ENCODE peak calls at places on chromosomes 1 and 21, in six cellular contexts. K is MCF 10A, G is glutamatergic neuron, H is nephron progenitor cell, Z is brain microvascular endothelial cell, U is K562. R is an unnamed sample.

GRCh38 chr1:23013657-23014056 is 2.0 kb downstream of the TEX46 start:
- DNase-seq in H (peak), Z (no peak), K (peak), U (no peak), G (peak), R (no peak)

GRCh38 chr1:217525773-217526490 is 105.0 kb downstream of the GPATCH2 start:
- DNase-seq in G (no peak), U (no peak), Z (no peak), K (peak), H (no peak), R (peak)

GRCh38 chr1:229640455-229640854 is 14.4 kb downstream of the URB2 start:
- DNase-seq in U (no peak), H (no peak), Z (no peak), G (no peak), K (no peak), R (no peak)

GRCh38 chr1:175016073-175016722 is 7.0 kb downstream of the MRPS14 start:
- DNase-seq in H (no peak), G (no peak), K (no peak), Z (peak), U (no peak), R (peak)

GRCh38 chr1:41541592-41541952 is 57.1 kb upstream of the EDN2 start:
- DNase-seq in K (no peak), H (no peak), G (no peak), U (no peak), Z (no peak), R (no peak)

GRCh38 chr1:166166701-166167394 is at the start of gene FAM78B:
- DNase-seq in K (peak), Z (no peak), G (peak), H (peak), U (peak), R (no peak)

GRCh38 chr1:98322966-98323365 is 338.6 kb upstream of the SNX7 start:
- DNase-seq in K (no peak), H (no peak), Z (no peak), U (no peak), G (no peak), R (peak)

GRCh38 chr21:44939532-44940115 is at the start of gene SLX9:
- DNase-seq in U (peak), Z (no peak), G (peak), K (peak), H (peak), R (peak)

GRCh38 chr1:115402753-115403184 is 64.7 kb upstream of the NGF start:
- DNase-seq in H (no peak), K (no peak), G (no peak), Z (peak), U (no peak), R (no peak)

GRCh38 chr21:9772348-9772672 is 749.1 kb upstream of the TPTE start:
- DNase-seq in Z (no peak), H (no peak), G (no peak), K (no peak), U (no peak), R (no peak)

GRCh38 chr1:38625939-38626338 is 233.6 kb downstream of the RRAGC start:
- DNase-seq in U (no peak), Z (no peak), G (no peak), K (no peak), H (no peak), R (no peak)

GRCh38 chr1:8545078-8545477 is 227.2 kb downstream of the SLC45A1 start:
- DNase-seq in U (no peak), G (no peak), H (no peak), Z (no peak), K (peak), R (peak)

GRCh38 chr1:96987186-96987703 is 265.7 kb downstream of the PTBP2 start:
- DNase-seq in K (no peak), H (no peak), Z (no peak), G (no peak), U (no peak), R (no peak)

GRCh38 chr1:219119839-219120238 is 53.8 kb upstream of the LYPLAL1 start:
- DNase-seq in U (no peak), Z (no peak), G (no peak), H (no peak), K (peak), R (no peak)

GRCh38 chr1:39657923-39658485 is 13.9 kb downstream of the NT5C1A start:
- DNase-seq in G (peak), Z (peak), K (peak), H (peak), U (peak), R (peak)

GRCh38 chr1:88180449-88181108 is 503.5 kb upstream of the PKN2 start:
- DNase-seq in K (peak), Z (peak), G (peak), H (peak), U (peak), R (peak)

GRCh38 chr1:196207624-196208204 is 400.5 kb downstream of the KCNT2 start:
- DNase-seq in K (no peak), G (no peak), H (no peak), U (no peak), Z (no peak), R (no peak)

GRCh38 chr1:211287218-211287617 is 28.1 kb downstream of the RCOR3 start:
- DNase-seq in K (no peak), Z (no peak), U (no peak), G (no peak), H (no peak), R (no peak)

GRCh38 chr21:43727571-43728466 is 8.9 kb downstream of the PDXK start:
- DNase-seq in Z (no peak), U (peak), K (peak), G (peak), H (no peak), R (no peak)

GRCh38 chr21:36550761-36551160 is 70.8 kb upstream of the CLDN14 start:
- DNase-seq in G (no peak), U (no peak), Z (no peak), K (no peak), H (no peak), R (peak)

GRCh38 chr1:65445837-65446236 is 25.4 kb downstream of the LEPR start:
- DNase-seq in K (no peak), Z (no peak), U (no peak), H (no peak), G (no peak), R (no peak)

GRCh38 chr21:23660560-23660959 is 1946.7 kb downstream of the MRPL39 start:
- DNase-seq in G (no peak), H (no peak), K (no peak), U (no peak), Z (no peak), R (no peak)

GRCh38 chr1:159532922-159533321 is 2.9 kb downstream of the OR10J5 start:
- DNase-seq in U (no peak), K (peak), G (no peak), Z (no peak), H (no peak), R (peak)

GRCh38 chr1:211566431-211567025 is 12.4 kb downstream of the SLC30A1 start:
- DNase-seq in K (no peak), G (no peak), H (no peak), U (no peak), Z (no peak), R (no peak)

GRCh38 chr1:155000725-155001437 is 1.7 kb upstream of the ZBTB7B start:
- DNase-seq in U (peak), K (peak), H (peak), G (peak), Z (peak), R (peak)
- TF ChIP-seq CTCF in U (peak), K (no peak), H (no peak), G (no peak), Z (no peak), R (no peak)

DNA sequence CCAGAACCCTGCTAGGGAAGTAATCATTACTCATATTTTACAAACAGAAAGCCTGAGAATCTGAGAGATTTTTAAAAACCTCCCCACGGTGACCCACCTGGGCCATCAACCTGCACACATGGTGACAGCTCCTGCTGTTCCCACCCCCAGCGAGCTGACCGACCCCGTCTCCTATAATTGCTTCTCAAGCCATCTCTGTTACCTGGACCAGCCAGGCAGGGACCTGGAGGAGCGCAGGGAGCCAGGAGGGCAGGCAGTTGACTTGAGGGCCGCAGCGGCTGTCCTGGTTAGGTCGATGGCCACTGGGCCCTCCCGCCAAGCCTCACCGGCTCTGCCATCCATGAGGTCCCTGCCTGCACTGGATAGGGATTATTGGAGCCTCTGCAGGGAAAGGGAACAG is 7.7 kb downstream of the TFF2 start:
- DNase-seq in K (no peak), U (no peak), H (no peak), G (no peak), Z (no peak), R (no peak)
- TF ChIP-seq CTCF in K (no peak), U (no peak), H (no peak), G (no peak), Z (no peak), R (no peak)

GRCh38 chr1:24586970-24587820 is 31.3 kb downstream of the NCMAP start:
- DNase-seq in G (no peak), U (peak), K (peak), H (peak), Z (peak), R (peak)
- TF ChIP-seq CTCF in G (peak), U (peak), K (peak), H (peak), Z (peak), R (peak)

DNA sequence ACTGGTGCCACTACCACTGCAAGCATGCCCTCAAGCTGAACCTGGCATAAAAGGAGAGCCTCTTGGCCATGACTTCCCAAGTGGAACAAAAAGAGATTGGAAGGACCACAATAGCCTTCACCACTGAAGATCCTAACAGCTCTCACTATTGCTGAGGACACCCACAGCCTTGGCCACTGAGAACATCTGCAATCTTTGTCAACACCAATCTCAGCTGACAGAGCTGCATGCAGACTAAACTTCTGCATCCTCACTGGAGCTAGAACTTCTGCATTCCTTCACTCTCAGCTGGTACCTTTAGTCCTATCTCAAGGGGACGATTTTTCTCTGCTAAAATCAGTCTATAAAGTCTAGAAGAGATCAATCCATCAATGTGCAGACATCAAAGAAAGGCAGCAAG is 8.3 kb upstream of the FCRL2 start:
- DNase-seq in H (no peak), Z (no peak), U (no peak), K (no peak), G (no peak), R (no peak)
- TF ChIP-seq CTCF in H (no peak), Z (no peak), U (no peak), K (no peak), G (no peak), R (no peak)

DNA sequence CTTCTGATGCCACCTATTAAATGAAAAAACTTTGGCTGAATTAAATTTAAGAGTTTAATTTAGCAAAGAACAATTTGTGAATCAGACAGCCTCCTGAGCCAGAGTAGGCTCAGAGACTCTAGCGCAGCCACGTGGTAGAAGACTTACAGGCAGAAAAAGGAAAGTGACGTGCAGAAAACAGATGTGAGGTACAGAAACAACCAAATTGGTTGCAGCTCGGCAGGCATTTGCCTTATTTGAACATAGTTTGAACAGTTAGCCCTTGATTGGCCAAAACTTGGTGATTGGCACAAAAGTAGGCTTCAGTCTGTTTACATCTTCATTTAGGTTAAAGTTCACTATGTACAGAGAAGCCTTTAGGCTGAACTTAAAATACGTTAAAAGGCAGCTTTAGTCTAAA is 22.9 kb downstream of the TCP10L start:
- DNase-seq in Z (peak), U (no peak), H (no peak), G (no peak), K (no peak), R (peak)
- TF ChIP-seq CTCF in Z (peak), U (peak), H (peak), G (no peak), K (peak), R (peak)

DNA sequence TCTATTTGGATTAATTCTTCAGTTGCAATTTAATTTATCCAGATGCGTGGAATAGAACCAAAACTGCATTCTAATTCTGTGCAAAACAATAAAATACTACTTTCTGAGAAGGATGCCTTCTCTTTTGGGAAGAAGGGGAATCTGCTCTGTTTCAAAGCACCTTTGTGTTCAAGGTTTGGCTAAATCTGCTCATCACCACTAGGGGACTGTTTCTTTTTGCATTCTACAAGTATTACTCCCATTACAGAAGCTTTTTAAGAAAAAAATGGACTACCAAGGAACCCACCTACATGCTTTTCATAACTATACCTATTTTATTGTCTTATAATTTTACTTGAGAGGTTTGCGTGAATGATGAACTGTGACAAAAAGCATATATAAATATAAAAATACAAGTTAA is 18.2 kb downstream of the MRPS6 start:
- DNase-seq in G (no peak), Z (no peak), U (peak), H (no peak), K (no peak), R (no peak)
- TF ChIP-seq CTCF in G (peak), Z (peak), U (peak), H (peak), K (peak), R (peak)

GRCh38 chr1:67290236-67290635 is 17.4 kb upstream of the IL12RB2 start:
- DNase-seq in G (no peak), Z (no peak), H (no peak), U (no peak), K (no peak), R (no peak)

GRCh38 chr1:67281246-67281645 is 26.4 kb upstream of the IL12RB2 start:
- DNase-seq in G (no peak), Z (no peak), U (no peak), H (no peak), K (no peak), R (no peak)

GRCh38 chr1:67280696-67281095 is 27.0 kb upstream of the IL12RB2 start:
- DNase-seq in K (no peak), U (no peak), Z (no peak), H (no peak), G (no peak), R (no peak)

GRCh38 chr1:67285780-67286488 is 21.7 kb upstream of the IL12RB2 start:
- DNase-seq in U (no peak), H (no peak), G (no peak), K (peak), Z (peak), R (no peak)
- TF ChIP-seq CTCF in U (no peak), H (no peak), G (no peak), K (no peak), Z (no peak), R (no peak)

GRCh38 chr1:27603962-27604578 is at the start of gene AHDC1:
- DNase-seq in U (peak), G (peak), K (peak), Z (peak), H (peak), R (peak)
- TF ChIP-seq CTCF in U (peak), G (no peak), K (no peak), Z (peak), H (no peak), R (no peak)

R was measured in HFFc6.